ENCODE peak calls at places on chromosome 11, in nine cellular contexts. C is dorsolateral prefrontal cortex; A is lung; R is iPS DF 19.7; H is GM10248; D is choroid plexus epithelial cell; X is activated CD8-positive, alpha-beta memory T cell treated with anti-CD3 and anti-CD28 coated beads for 24 hours; U is mammary epithelial cell; J is iris pigment epithelial cell. F is an unnamed sample.

GRCh38 chr11:110571286-110571685 is 141.0 kb downstream of the ARHGAP20 start:
- DNase-seq in C (no peak), A (no peak), R (no peak), H (no peak), D (no peak), X (no peak), U (no peak), J (no peak), F (no peak)

GRCh38 chr11:116471608-116472007 is 301.2 kb downstream of the BUD13 start:
- DNase-seq in C (no peak), A (no peak), R (no peak), H (no peak), D (peak), X (no peak), U (peak), J (peak), F (no peak)

GRCh38 chr11:126137146-126137545 is 74.3 kb downstream of the RPUSD4 start:
- DNase-seq in C (no peak), A (no peak), R (no peak), H (no peak), D (no peak), X (no peak), U (no peak), J (no peak), F (no peak)

GRCh38 chr11:61907871-61908729 is 9.3 kb downstream of the RAB3IL1 start:
- DNase-seq in C (no peak), A (no peak), R (no peak), H (no peak), D (no peak), X (no peak), U (no peak), J (no peak), F (no peak)

GRCh38 chr11:72569966-72570892 is 104.0 kb downstream of the PDE2A start:
- DNase-seq in C (peak), A (no peak), R (no peak), H (no peak), D (peak), X (peak), U (peak), J (peak), F (no peak)

GRCh38 chr11:75810637-75811383 is 4.2 kb upstream of the UVRAG start:
- DNase-seq in C (no peak), A (no peak), R (no peak), H (peak), D (no peak), X (no peak), U (no peak), J (no peak), F (no peak)

GRCh38 chr11:125566235-125566634 is 3.0 kb upstream of the EI24 start:
- DNase-seq in C (no peak), A (no peak), R (no peak), H (no peak), D (no peak), X (no peak), U (no peak), J (no peak), F (no peak)

GRCh38 chr11:66068923-66069714 is 953 bp upstream of the PACS1 start:
- DNase-seq in C (peak), A (no peak), R (no peak), H (peak), D (peak), X (peak), U (peak), J (peak), F (no peak)

GRCh38 chr11:101459020-101459419 is 124.8 kb downstream of the TRPC6 start:
- DNase-seq in C (no peak), A (no peak), R (no peak), H (no peak), D (no peak), X (no peak), U (no peak), J (no peak), F (no peak)

GRCh38 chr11:31887180-31887579 is 76.1 kb upstream of the PAX6 start:
- DNase-seq in C (no peak), A (no peak), R (no peak), H (no peak), D (no peak), X (no peak), U (no peak), J (no peak), F (no peak)

GRCh38 chr11:92511522-92512203 is 287.0 kb downstream of the FAT3 start:
- DNase-seq in C (no peak), A (no peak), R (peak), H (no peak), D (no peak), X (no peak), U (no peak), J (no peak), F (no peak)

GRCh38 chr11:11584446-11584810 is 37.4 kb downstream of the GALNT18 start:
- DNase-seq in C (no peak), A (peak), R (no peak), H (no peak), D (peak), X (no peak), U (peak), J (peak), F (no peak)

GRCh38 chr11:120539681-120540369 is 28.3 kb downstream of the GRIK4 start:
- DNase-seq in C (no peak), A (no peak), R (no peak), H (no peak), D (no peak), X (no peak), U (peak), J (peak), F (peak)

F was measured in COR-L47.